ENCODE peak calls at places on chromosomes 7 and 10, in six cellular contexts. J, X, F, K, T and Q are unnamed samples.

GRCh38 chr10:125122566-125122965 is 37.8 kb downstream of the CTBP2 start:
- DNase-seq in J (no peak), X (no peak), F (no peak), K (no peak), T (no peak), Q (no peak)

GRCh38 chr7:98251251-98251843 is 685 bp downstream of the TECPR1 start:
- DNase-seq in J (no peak), X (no peak), F (no peak), K (peak; percentile 5), T (peak; percentile 71), Q (peak; percentile 67)

GRCh38 chr10:79884006-79884405 is 57.5 kb downstream of the NUTM2E start:
- DNase-seq in J (no peak), X (no peak), F (no peak), K (no peak), T (no peak), Q (no peak)

GRCh38 chr7:43758029-43758860 is at the start of gene BLVRA:
- DNase-seq in J (peak; percentile 65), X (peak; percentile 83), F (peak; percentile 18), K (peak; percentile 37), T (peak; percentile 78), Q (peak; percentile 75)

GRCh38 chr7:37832194-37832593 is 16.2 kb upstream of the NME8 start:
- DNase-seq in J (no peak), X (no peak), F (peak; percentile 50), K (no peak), T (peak; percentile 84), Q (no peak)

GRCh38 chr10:130300608-130301025 is 164.4 kb downstream of the GLRX3 start:
- DNase-seq in J (no peak), X (no peak), F (no peak), K (peak; percentile 21), T (peak; percentile 87), Q (no peak)

GRCh38 chr7:44471850-44472249 is 18.6 kb downstream of the NUDCD3 start:
- DNase-seq in J (no peak), X (no peak), F (no peak), K (no peak), T (no peak), Q (no peak)

GRCh38 chr7:5282464-5283316 is at the start of gene SLC29A4:
- DNase-seq in J (no peak), X (peak; percentile 66), F (no peak), K (no peak), T (peak; percentile 67), Q (peak; percentile 68)

GRCh38 chr10:131083915-131084790 is 227.4 kb downstream of the TCERG1L start:
- DNase-seq in J (no peak), X (peak; percentile 25), F (no peak), K (no peak), T (no peak), Q (peak; percentile 59)

GRCh38 chr7:42347616-42348015 is 110.6 kb upstream of the GLI3 start:
- DNase-seq in J (no peak), X (no peak), F (no peak), K (no peak), T (no peak), Q (no peak)

GRCh38 chr10:49617281-49618020 is 3.6 kb downstream of the CHAT start:
- DNase-seq in J (no peak), X (no peak), F (no peak), K (no peak), T (peak; percentile 21), Q (peak; percentile 13)

GRCh38 chr10:117860823-117861222 is 185.9 kb downstream of the RAB11FIP2 start:
- DNase-seq in J (peak; percentile 22), X (no peak), F (no peak), K (no peak), T (no peak), Q (no peak)

GRCh38 chr7:17781491-17782215 is 158.6 kb downstream of the SNX13 start:
- DNase-seq in J (no peak), X (no peak), F (no peak), K (no peak), T (no peak), Q (no peak)

GRCh38 chr7:150927157-150927953 is 50.8 kb downstream of the KCNH2 start:
- DNase-seq in J (no peak), X (no peak), F (no peak), K (no peak), T (no peak), Q (no peak)

GRCh38 chr10:104293021-104293420 is 24.0 kb downstream of the GSTO2 start:
- DNase-seq in J (no peak), X (no peak), F (no peak), K (no peak), T (no peak), Q (no peak)

GRCh38 chr7:120521761-120522737 is 249.1 kb downstream of the KCND2 start:
- DNase-seq in J (no peak), X (no peak), F (no peak), K (no peak), T (no peak), Q (no peak)

GRCh38 chr10:98408799-98409198 is 6.2 kb downstream of the PYROXD2 start:
- DNase-seq in J (no peak), X (no peak), F (no peak), K (no peak), T (no peak), Q (no peak)

GRCh38 chr10:59206204-59206720 is 29.8 kb downstream of the PHYHIPL start:
- DNase-seq in J (no peak), X (no peak), F (no peak), K (no peak), T (no peak), Q (no peak)

GRCh38 chr10:79269443-79269842 is 77.8 kb upstream of the PPIF start:
- DNase-seq in J (no peak), X (no peak), F (no peak), K (no peak), T (no peak), Q (peak; percentile 61)

GRCh38 chr10:63236113-63236935 is 103.2 kb downstream of the NRBF2 start:
- DNase-seq in J (peak; percentile 16), X (no peak), F (no peak), K (no peak), T (no peak), Q (no peak)

GRCh38 chr10:122802282-122802681 is 43.4 kb downstream of the CUZD1 start:
- DNase-seq in J (no peak), X (no peak), F (no peak), K (no peak), T (no peak), Q (no peak)

GRCh38 chr10:89414879-89415821 is 782 bp downstream of the IFIT5 start:
- DNase-seq in J (no peak), X (peak; percentile 50), F (peak; percentile 78), K (peak; percentile 20), T (peak; percentile 73), Q (peak; percentile 64)

GRCh38 chr10:53786236-53786635 is 1013.7 kb upstream of the MBL2 start:
- DNase-seq in J (no peak), X (no peak), F (no peak), K (no peak), T (no peak), Q (no peak)

GRCh38 chr10:15744217-15744865 is 24.6 kb upstream of the ITGA8 start:
- DNase-seq in J (peak; percentile 27), X (peak; percentile 64), F (no peak), K (peak; percentile 1), T (no peak), Q (peak; percentile 44)